ENCODE peak calls at places on chromosomes 4 and X, in eight cellular contexts. X is islet precursor cell; Q is NCI-H2081; O is endothelial cell; L is pancreas; B is T-helper 2 cell; Z is GM13976; C is activated naive CD4-positive, alpha-beta T cell treated with anti-CD3 and anti-CD28 coated beads for 36 hours. W is an unnamed sample.

GRCh38 chrX:5458300-5458699 is 770.4 kb downstream of the NLGN4X start:
- DNase-seq in X (no peak), Q (no peak), O (peak), L (no peak), B (no peak), Z (no peak), C (no peak), W (no peak)

GRCh38 chrX:7088968-7089615 is 58.4 kb upstream of the STS start:
- DNase-seq in X (no peak), Q (peak), O (no peak), L (no peak), B (peak), Z (no peak), C (peak), W (no peak)

GRCh38 chrX:130758072-130758471 is 144.9 kb downstream of the ENOX2 start:
- DNase-seq in X (no peak), Q (no peak), O (no peak), L (no peak), B (no peak), Z (no peak), C (no peak), W (no peak)

GRCh38 chr4:119697887-119698393 is 69.3 kb upstream of the PDE5A start:
- DNase-seq in X (no peak), Q (no peak), O (no peak), L (no peak), B (no peak), Z (no peak), C (no peak), W (no peak)

GRCh38 chr4:7805533-7806079 is 134.1 kb downstream of the AFAP1 start:
- DNase-seq in X (peak), Q (peak), O (no peak), L (peak), B (no peak), Z (no peak), C (no peak), W (no peak)

GRCh38 chr4:1708581-1708980 is 3.5 kb downstream of the SLBP start:
- DNase-seq in X (no peak), Q (no peak), O (no peak), L (no peak), B (no peak), Z (no peak), C (no peak), W (no peak)

GRCh38 chr4:158750379-158750778 is 18.4 kb upstream of the FNIP2 start:
- DNase-seq in X (no peak), Q (no peak), O (no peak), L (no peak), B (no peak), Z (no peak), C (no peak), W (no peak)

GRCh38 chr4:77327151-77327550 is 170.1 kb downstream of the CCNG2 start:
- DNase-seq in X (peak), Q (no peak), O (no peak), L (no peak), B (no peak), Z (no peak), C (no peak), W (no peak)

GRCh38 chrX:31232506-31232905 is 160.7 kb upstream of the FTHL17 start:
- DNase-seq in X (no peak), Q (no peak), O (no peak), L (no peak), B (no peak), Z (no peak), C (no peak), W (no peak)

GRCh38 chrX:11427082-11428033 is 134.1 kb downstream of the AMELX start:
- DNase-seq in X (peak), Q (no peak), O (peak), L (peak), B (no peak), Z (peak), C (peak), W (peak)

GRCh38 chr4:148850257-148850995 is 408.2 kb upstream of the NR3C2 start:
- DNase-seq in X (no peak), Q (no peak), O (no peak), L (peak), B (no peak), Z (no peak), C (no peak), W (no peak)

GRCh38 chrX:155330992-155331391 is 3.4 kb downstream of the CLIC2 start:
- DNase-seq in X (no peak), Q (no peak), O (no peak), L (no peak), B (no peak), Z (no peak), C (no peak), W (no peak)

GRCh38 chrX:149151805-149152757 is 353.0 kb downstream of the IDS start:
- DNase-seq in X (peak), Q (no peak), O (no peak), L (no peak), B (no peak), Z (no peak), C (no peak), W (no peak)

GRCh38 chr4:149999485-150000074 is 78.7 kb upstream of the DCLK2 start:
- DNase-seq in X (peak), Q (peak), O (peak), L (peak), B (no peak), Z (peak), C (peak), W (no peak)

GRCh38 chrX:41881166-41881565 is 42.2 kb downstream of the CASK start:
- DNase-seq in X (no peak), Q (no peak), O (no peak), L (no peak), B (no peak), Z (no peak), C (no peak), W (no peak)

GRCh38 chr4:155974957-155975356 is 21.3 kb upstream of the CTSO start:
- DNase-seq in X (no peak), Q (no peak), O (no peak), L (no peak), B (no peak), Z (no peak), C (no peak), W (no peak)